ENCODE peak calls at places on chromosomes 1 and 21, in seven cellular contexts. B is HepG2, H is endothelial cell of umbilical vein, T is K562, O is HCT116, W is H1, Q is GM12878. D is an unnamed sample.

GRCh38 chr1:200099040-200099439 is 71.5 kb downstream of the NR5A2 start:
- DNase-seq in H (no peak), W (no peak), Q (no peak), B (no peak), O (no peak), T (no peak), D (no peak)

GRCh38 chr1:81305997-81306452 is 494.7 kb upstream of the ADGRL2 start:
- DNase-seq in W (no peak), T (no peak), O (no peak), H (peak; percentile 65), B (no peak), Q (no peak), D (peak; percentile 62)

GRCh38 chr1:214717323-214717722 is 114.3 kb downstream of the CENPF start:
- DNase-seq in B (no peak), Q (no peak), O (no peak), H (no peak), T (no peak), W (no peak), D (no peak)

GRCh38 chr21:32682696-32683474 is 44.9 kb downstream of the SYNJ1 start:
- DNase-seq in W (no peak), O (no peak), B (no peak), Q (no peak), T (no peak), H (no peak), D (no peak)

GRCh38 chr1:202656057-202656456 is 54.2 kb downstream of the SYT2 start:
- DNase-seq in Q (no peak), B (peak; percentile 22), H (no peak), W (no peak), O (no peak), T (peak; percentile 47), D (peak; percentile 81)

GRCh38 chr1:184162266-184162665 is 110.7 kb downstream of the TSEN15 start:
- DNase-seq in Q (no peak), B (no peak), T (no peak), O (no peak), W (no peak), H (no peak), D (no peak)

GRCh38 chr1:43312638-43313515 is 12.1 kb downstream of the TIE1 start:
- DNase-seq in W (no peak), B (no peak), O (no peak), H (no peak), Q (no peak), T (no peak), D (no peak)

GRCh38 chr1:33383489-33383888 is 47.4 kb downstream of the PHC2 start:
- DNase-seq in H (no peak), Q (no peak), O (no peak), T (no peak), B (no peak), W (no peak), D (no peak)

GRCh38 chr1:229388876-229389580 is 44.9 kb downstream of the ACTA1 start:
- DNase-seq in B (no peak), W (no peak), H (no peak), Q (no peak), T (no peak), O (no peak), D (no peak)

GRCh38 chr1:206826409-206826808 is 39.0 kb upstream of the IL20 start:
- DNase-seq in B (no peak), T (no peak), W (no peak), H (no peak), Q (no peak), O (no peak), D (no peak)

GRCh38 chr21:39087976-39088370 is 95.3 kb downstream of the PSMG1 start:
- DNase-seq in W (no peak), H (no peak), T (no peak), Q (no peak), O (no peak), B (no peak), D (no peak)

GRCh38 chr1:237568955-237569354 is 321.8 kb downstream of the ZP4 start:
- DNase-seq in Q (no peak), T (no peak), W (no peak), O (no peak), H (no peak), B (no peak), D (no peak)

GRCh38 chr1:246609632-246610031 is 43.4 kb downstream of the CNST start:
- DNase-seq in W (no peak), T (no peak), Q (no peak), H (no peak), B (no peak), O (no peak), D (no peak)

GRCh38 chr1:21324368-21325137 is 34.3 kb upstream of the ECE1 start:
- DNase-seq in W (no peak), T (peak; percentile 68), B (no peak), O (peak; percentile 94), Q (peak; percentile 41), H (peak; percentile 93), D (no peak)

GRCh38 chr1:33256335-33256700 is at the start of gene ZNF362:
- DNase-seq in B (no peak), T (peak; percentile 61), W (no peak), Q (no peak), O (no peak), H (peak; percentile 36), D (peak; percentile 79)

GRCh38 chr1:11648039-11648438 is 6.2 kb downstream of the FBXO2 start:
- DNase-seq in T (no peak), Q (no peak), B (peak; percentile 61), W (no peak), O (no peak), H (no peak), D (no peak)

GRCh38 chr1:185916866-185917265 is 182.7 kb downstream of the HMCN1 start:
- DNase-seq in T (no peak), W (no peak), O (no peak), Q (no peak), B (no peak), H (no peak), D (no peak)

GRCh38 chr1:185914089-185914488 is 179.9 kb downstream of the HMCN1 start:
- DNase-seq in O (no peak), Q (no peak), H (peak; percentile 28), T (no peak), B (no peak), W (no peak), D (no peak)

GRCh38 chr1:185912504-185912903 is 178.3 kb downstream of the HMCN1 start:
- DNase-seq in B (no peak), T (no peak), H (peak; percentile 18), Q (no peak), O (no peak), W (no peak), D (peak; percentile 74)

GRCh38 chr1:185917646-185918045 is 183.5 kb downstream of the HMCN1 start:
- DNase-seq in B (no peak), Q (no peak), H (peak; percentile 50), T (no peak), O (no peak), W (no peak), D (peak; percentile 68)

GRCh38 chr1:185911978-185912377 is 177.8 kb downstream of the HMCN1 start:
- DNase-seq in O (no peak), W (no peak), B (no peak), H (no peak), Q (no peak), T (no peak), D (peak; percentile 19)
- TF ChIP-seq POLR2AphosphoS5 in O (no peak), W (no peak), B (no peak), H (no peak), Q (no peak), T (no peak), D (no peak)

GRCh38 chr1:20187813-20188454 is 1.6 kb upstream of the PLA2G2C start:
- DNase-seq in Q (no peak), T (peak; percentile 62), B (no peak), W (no peak), H (no peak), O (no peak), D (no peak)

GRCh38 chr1:20184997-20185833 is 681 bp upstream of the UBXN10 start:
- DNase-seq in Q (no peak), W (no peak), B (no peak), O (no peak), H (no peak), T (peak; percentile 74), D (no peak)

GRCh38 chr1:20184481-20184900 is 1.4 kb upstream of the UBXN10 start:
- DNase-seq in T (peak; percentile 41), O (no peak), B (peak; percentile 49), W (no peak), H (no peak), Q (no peak), D (peak; percentile 74)

GRCh38 chr1:20187103-20187812 is 940 bp upstream of the PLA2G2C start:
- DNase-seq in O (no peak), W (no peak), Q (no peak), H (no peak), T (peak; percentile 68), B (no peak), D (peak; percentile 9)

GRCh38 chr1:20185834-20186782 is at the start of the genes PLA2G2C and UBXN10:
- DNase-seq in T (peak; percentile 97), H (no peak), W (no peak), O (no peak), B (peak; percentile 13), Q (no peak), D (peak; percentile 85)
- TF ChIP-seq EZH2 in T (no peak), H (no peak), W (peak; percentile 39), O (no peak), B (no peak), Q (no peak), D (no peak)

DNA sequence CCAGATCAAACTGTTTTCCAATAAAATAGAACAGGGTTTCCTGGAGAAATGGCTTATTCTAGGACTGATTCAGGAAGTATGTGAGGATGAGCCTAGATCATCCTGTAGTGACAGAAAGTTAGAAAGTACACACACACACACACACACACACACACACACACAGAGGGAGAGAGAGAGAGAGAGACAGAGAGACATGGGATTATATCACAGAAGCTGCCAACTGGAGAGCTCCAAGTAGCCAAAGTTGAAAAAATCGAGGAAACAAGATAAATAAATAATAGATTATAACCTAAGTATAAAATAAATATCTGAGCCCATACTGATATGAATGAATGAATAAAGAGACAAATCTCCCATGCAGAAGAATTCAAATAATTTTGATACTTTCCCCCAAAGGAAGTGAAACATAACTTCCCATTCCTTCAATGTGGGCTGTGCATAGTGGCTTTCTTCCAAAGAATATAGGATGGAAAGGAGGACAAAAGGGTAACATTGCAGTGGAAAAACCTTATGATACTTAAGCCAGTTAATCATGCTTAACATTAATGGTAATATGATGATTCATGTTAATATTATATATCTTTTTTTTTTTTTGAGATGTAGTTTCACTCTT is 171.6 kb downstream of the NTPCR start:
- DNase-seq in T (no peak), H (peak; percentile 92), W (no peak), Q (no peak), O (no peak), B (no peak), D (no peak)
- TF ChIP-seq CTCF in T (no peak), H (no peak), W (no peak), Q (no peak), O (no peak), B (no peak), D (no peak)

GRCh38 chr1:89589515-89589914 is 43.4 kb upstream of the LRRC8C start:
- DNase-seq in H (peak; percentile 48), O (no peak), Q (no peak), B (no peak), T (no peak), W (no peak), D (no peak)
- TF ChIP-seq POLR2AphosphoS5 in H (no peak), O (no peak), Q (no peak), B (no peak), T (no peak), W (no peak), D (no peak)

GRCh38 chr1:2933431-2934172 is 87.7 kb upstream of the ACTRT2 start:
- DNase-seq in T (no peak), Q (no peak), W (no peak), B (no peak), H (no peak), O (no peak), D (no peak)
- TF ChIP-seq EZH2 in T (no peak), Q (no peak), W (no peak), B (peak; percentile 43), H (no peak), O (no peak), D (no peak)

D was measured in GM23338.